ENCODE peak calls at places on chromosome 9, in eight cellular contexts. P is AG04450, W is GM12865, F is bronchial epithelial cell, D is epithelial cell of proximal tubule, K is pancreas, Z is fibroblast of the aortic adventitia, M is OCI-LY7. V is an unnamed sample.

GRCh38 chr9:34993502-34994428 is 4.2 kb downstream of the DNAJB5 start:
- DNase-seq in P (no peak), W (peak; percentile 54), F (peak; percentile 19), D (no peak), K (peak; percentile 55), Z (peak; percentile 80), M (no peak), V (peak; percentile 94)

GRCh38 chr9:124855944-124856773 is 2.9 kb downstream of the WDR38 start:
- DNase-seq in P (no peak), W (peak; percentile 54), F (no peak), D (no peak), K (no peak), Z (no peak), M (peak; percentile 51), V (no peak)

GRCh38 chr9:90058364-90058763 is 453.6 kb downstream of the GADD45G start:
- DNase-seq in P (no peak), W (no peak), F (no peak), D (no peak), K (no peak), Z (no peak), M (no peak), V (no peak)

GRCh38 chr9:73039253-73039915 is 86.5 kb upstream of the ALDH1A1 start:
- DNase-seq in P (no peak), W (no peak), F (no peak), D (no peak), K (no peak), Z (peak; percentile 81), M (no peak), V (peak; percentile 76)

GRCh38 chr9:87327567-87328125 is 170.0 kb upstream of the DAPK1 start:
- DNase-seq in P (no peak), W (no peak), F (peak; percentile 60), D (no peak), K (no peak), Z (no peak), M (no peak), V (no peak)

GRCh38 chr9:21078702-21079101 is 960 bp upstream of the IFNB1 start:
- DNase-seq in P (no peak), W (peak; percentile 20), F (no peak), D (no peak), K (no peak), Z (no peak), M (peak; percentile 37), V (no peak)

GRCh38 chr9:78132688-78133033 is 101.0 kb upstream of the GNAQ start:
- DNase-seq in P (no peak), W (no peak), F (no peak), D (no peak), K (no peak), Z (peak; percentile 10), M (peak; percentile 43), V (no peak)

GRCh38 chr9:105832311-105832710 is 138.0 kb downstream of the TMEM38B start:
- DNase-seq in P (no peak), W (no peak), F (peak; percentile 14), D (no peak), K (no peak), Z (no peak), M (no peak), V (no peak)

GRCh38 chr9:123784513-123784912 is 145.4 kb downstream of the DENND1A start:
- DNase-seq in P (peak; percentile 68), W (no peak), F (peak; percentile 21), D (no peak), K (no peak), Z (peak; percentile 78), M (no peak), V (peak; percentile 81)

GRCh38 chr9:135048046-135048757 is 39.3 kb upstream of the OLFM1 start:
- DNase-seq in P (no peak), W (no peak), F (no peak), D (no peak), K (no peak), Z (no peak), M (no peak), V (no peak)

GRCh38 chr9:104944356-104944755 is 16.4 kb upstream of the ABCA1 start:
- DNase-seq in P (no peak), W (no peak), F (no peak), D (no peak), K (no peak), Z (no peak), M (no peak), V (no peak)

GRCh38 chr9:124453586-124454191 is 3.4 kb downstream of the ADGRD2 start:
- DNase-seq in P (no peak), W (no peak), F (no peak), D (no peak), K (no peak), Z (no peak), M (no peak), V (no peak)

GRCh38 chr9:138075496-138075895 is 197.9 kb downstream of the CACNA1B start:
- DNase-seq in P (no peak), W (no peak), F (no peak), D (no peak), K (no peak), Z (no peak), M (no peak), V (no peak)

GRCh38 chr9:129383415-129384088 is 205.5 kb upstream of the IER5L start:
- DNase-seq in P (no peak), W (peak; percentile 86), F (peak; percentile 66), D (no peak), K (peak; percentile 86), Z (peak; percentile 70), M (peak; percentile 83), V (peak; percentile 69)

GRCh38 chr9:127930298-127931091 is at the start of gene PIP5KL1:
- DNase-seq in P (no peak), W (peak; percentile 85), F (peak; percentile 57), D (no peak), K (peak; percentile 80), Z (peak; percentile 75), M (peak; percentile 84), V (peak; percentile 82)

GRCh38 chr9:120531683-120532300 is 48.2 kb downstream of the CDK5RAP2 start:
- DNase-seq in P (no peak), W (peak; percentile 5), F (peak; percentile 57), D (peak; percentile 4), K (no peak), Z (peak; percentile 36), M (peak; percentile 27), V (peak; percentile 56)

GRCh38 chr9:13445123-13445522 is 165.6 kb upstream of the MPDZ start:
- DNase-seq in P (no peak), W (no peak), F (no peak), D (no peak), K (no peak), Z (peak; percentile 76), M (no peak), V (peak; percentile 30)

GRCh38 chr9:127612993-127613954 is 1.2 kb downstream of the STXBP1 start:
- DNase-seq in P (no peak), W (no peak), F (peak; percentile 69), D (no peak), K (peak; percentile 68), Z (peak; percentile 63), M (no peak), V (peak; percentile 50)

GRCh38 chr9:91408475-91408874 is 15.2 kb downstream of the NFIL3 start:
- DNase-seq in P (no peak), W (no peak), F (no peak), D (no peak), K (no peak), Z (peak; percentile 55), M (no peak), V (peak; percentile 38)

GRCh38 chr9:89929721-89930480 is 325.1 kb downstream of the GADD45G start:
- DNase-seq in P (no peak), W (no peak), F (peak; percentile 72), D (no peak), K (no peak), Z (peak; percentile 23), M (no peak), V (no peak)

GRCh38 chr9:36843964-36844363 is 190.1 kb downstream of the PAX5 start:
- DNase-seq in P (no peak), W (peak; percentile 37), F (peak; percentile 3), D (no peak), K (no peak), Z (no peak), M (no peak), V (no peak)

GRCh38 chr9:6901179-6901578 is 143.4 kb downstream of the KDM4C start:
- DNase-seq in P (no peak), W (no peak), F (no peak), D (no peak), K (no peak), Z (no peak), M (no peak), V (no peak)

GRCh38 chr9:75229605-75230332 is 141.5 kb downstream of the OSTF1 start:
- DNase-seq in P (no peak), W (no peak), F (peak; percentile 99), D (peak; percentile 75), K (peak; percentile 81), Z (peak; percentile 41), M (no peak), V (peak; percentile 24)

GRCh38 chr9:115548826-115549225 is 430.9 kb upstream of the TNC start:
- DNase-seq in P (no peak), W (no peak), F (no peak), D (no peak), K (no peak), Z (no peak), M (no peak), V (no peak)
- TF ChIP-seq CTCF in P (no peak), W (no peak), F (no peak), D (no peak), K (no peak), Z (no peak), M (no peak), V (no peak)

GRCh38 chr9:92463989-92464388 is 18.3 kb downstream of the ASPN start:
- DNase-seq in P (peak; percentile 82), W (no peak), F (peak; percentile 88), D (peak; percentile 52), K (no peak), Z (peak; percentile 94), M (no peak), V (peak; percentile 79)
- H3K4me3 ChIP-seq in P (no peak overlapping the region), W (no peak overlapping the region), F (no peak overlapping the region), D (no peak overlapping the region), K (no peak overlapping the region), Z (no peak overlapping the region), M (no peak overlapping the region), V (no peak overlapping the region)

GRCh38 chr9:911003-911402 is 65.5 kb upstream of the DMRT3 start:
- DNase-seq in P (no peak), W (no peak), F (no peak), D (no peak), K (no peak), Z (no peak), M (peak; percentile 18), V (no peak)
- TF ChIP-seq CTCF in P (no peak), W (peak; percentile 3), F (no peak), D (peak; percentile 31), K (no peak), Z (no peak), M (peak; percentile 48), V (no peak)

DNA sequence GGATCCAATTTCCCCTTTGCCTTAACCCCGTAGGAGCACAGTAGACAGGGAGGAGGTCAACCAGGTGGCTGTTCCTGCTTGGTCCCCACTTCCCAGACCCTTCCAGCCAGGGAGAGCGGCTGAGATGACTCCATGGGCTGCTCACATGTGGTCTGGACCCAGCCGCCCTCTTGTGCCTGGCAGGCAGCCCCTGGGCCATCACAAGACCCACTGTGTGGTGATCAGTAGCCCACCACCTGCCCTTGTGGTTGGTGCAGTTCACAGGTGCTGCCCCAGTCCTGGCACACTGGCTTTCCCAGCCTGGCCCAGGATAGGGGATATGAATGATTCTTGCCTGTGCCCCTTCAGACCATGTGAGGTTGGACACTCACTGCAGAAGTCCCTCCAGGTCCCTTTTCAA is 1556.7 kb downstream of the FOXD4L5 start:
- DNase-seq in P (no peak), W (no peak), F (no peak), D (no peak), K (no peak), Z (no peak), M (no peak), V (no peak)
- H3K4me3 ChIP-seq in P (no peak overlapping the region), W (no peak overlapping the region), F (no peak overlapping the region), D (no peak overlapping the region), K (no peak overlapping the region), Z (no peak overlapping the region), M (no peak overlapping the region), V (no peak overlapping the region)

V was measured in fibroblast of pulmonary artery.